ENCODE peak calls at places on chromosomes 7 and 10, in seven cellular contexts. U, B, L, V, C, R and P are unnamed samples.

GRCh38 chr10:3523309-3524050 is 261.5 kb downstream of the KLF6 start:
- DNase-seq in L (no peak), R (no peak), V (no peak), C (no peak), B (no peak), U (no peak), P (no peak)

GRCh38 chr7:130418306-130418705 is 22.5 kb downstream of the CEP41 start:
- DNase-seq in U (no peak), C (no peak), L (no peak), V (no peak), B (no peak), R (no peak), P (no peak)

GRCh38 chr10:24382596-24382978 is 173.6 kb downstream of the KIAA1217 start:
- DNase-seq in C (no peak), B (no peak), R (no peak), L (no peak), U (no peak), V (no peak), P (no peak)

GRCh38 chr10:122207596-122207995 is 63.5 kb upstream of the BTBD16 start:
- DNase-seq in B (no peak), L (no peak), U (no peak), C (no peak), V (no peak), R (no peak), P (no peak)

GRCh38 chr10:75037171-75038153 is 74.0 kb upstream of the SAMD8 start:
- DNase-seq in B (no peak), R (no peak), C (no peak), V (no peak), U (peak), L (no peak), P (no peak)

GRCh38 chr7:74449809-74450397 is 3.8 kb upstream of the GTF2IRD1 start:
- DNase-seq in V (peak), L (peak), B (peak), C (peak), U (no peak), R (peak), P (peak)

GRCh38 chr10:78433722-78434535 is 400.3 kb downstream of the RPS24 start:
- DNase-seq in U (no peak), V (no peak), R (no peak), C (no peak), L (no peak), B (no peak), P (no peak)

GRCh38 chr10:95236068-95236903 is 42.2 kb downstream of the ACSM6 start:
- DNase-seq in B (peak), R (no peak), C (no peak), U (no peak), L (no peak), V (no peak), P (peak)

GRCh38 chr10:93383562-93383981 is 98.6 kb downstream of the MYOF start:
- DNase-seq in R (no peak), V (no peak), U (no peak), B (no peak), C (peak), L (no peak), P (peak)

GRCh38 chr10:123926401-123927264 is 35.0 kb upstream of the CPXM2 start:
- DNase-seq in U (no peak), L (no peak), B (no peak), V (no peak), C (no peak), R (no peak), P (no peak)

GRCh38 chr10:100970076-100970913 is 991 bp downstream of the SEMA4G start:
- DNase-seq in L (peak), V (no peak), R (no peak), U (no peak), C (no peak), B (peak), P (no peak)

GRCh38 chr7:128718967-128719642 is 20.1 kb upstream of the CALU start:
- DNase-seq in L (no peak), V (no peak), C (no peak), R (no peak), B (no peak), U (peak), P (no peak)

GRCh38 chr10:87700031-87700796 is 40.5 kb downstream of the PAPSS2 start:
- DNase-seq in U (no peak), B (no peak), V (no peak), C (peak), L (no peak), R (no peak), P (peak)

GRCh38 chr10:86366033-86366901 is at the start of gene GRID1:
- DNase-seq in U (peak), L (peak), R (peak), B (no peak), V (no peak), C (no peak), P (no peak)

GRCh38 chr7:24963218-24963617 is 16.8 kb downstream of the OSBPL3 start:
- DNase-seq in V (peak), C (no peak), U (no peak), R (peak), B (no peak), L (peak), P (no peak)

GRCh38 chr7:126790763-126791162 is 462.0 kb downstream of the GRM8 start:
- DNase-seq in V (no peak), R (no peak), U (no peak), L (no peak), B (no peak), C (no peak), P (peak)

GRCh38 chr10:110774069-110775021 is 97.4 kb upstream of the PDCD4 start:
- DNase-seq in U (no peak), C (peak), B (peak), L (no peak), R (no peak), V (no peak), P (peak)

GRCh38 chr10:28463141-28463540 is 69.8 kb upstream of the WAC start:
- DNase-seq in V (no peak), L (no peak), U (no peak), R (no peak), C (no peak), B (no peak), P (no peak)

GRCh38 chr7:122844191-122844988 is 41.9 kb downstream of the CADPS2 start:
- DNase-seq in R (no peak), V (no peak), B (no peak), U (no peak), L (no peak), C (no peak), P (no peak)

GRCh38 chr7:149845257-149845980 is 7.2 kb downstream of the ZNF862 start:
- DNase-seq in C (no peak), R (no peak), L (no peak), U (no peak), B (no peak), V (no peak), P (no peak)

GRCh38 chr7:30652132-30652531 is 30.1 kb downstream of the CRHR2 start:
- DNase-seq in C (no peak), B (no peak), L (no peak), U (no peak), V (no peak), R (no peak), P (no peak)

GRCh38 chr10:59175538-59176240 is 754 bp upstream of the PHYHIPL start:
- DNase-seq in B (no peak), C (no peak), R (no peak), U (no peak), V (no peak), L (peak), P (no peak)

GRCh38 chr10:124743188-124744046 is 761 bp downstream of the FAM53B start:
- DNase-seq in U (no peak), V (peak), C (peak), L (no peak), B (no peak), R (no peak), P (peak)

GRCh38 chr10:89217057-89217990 is 10.2 kb upstream of the CH25H start:
- DNase-seq in B (peak), L (no peak), C (peak), U (no peak), V (peak), R (peak), P (peak)

GRCh38 chr7:140674899-140675701 is 2.4 kb downstream of the ADCK2 start:
- DNase-seq in L (no peak), C (peak), B (peak), R (no peak), U (no peak), V (no peak), P (peak)

GRCh38 chr10:132429281-132430230 is 32.6 kb downstream of the PWWP2B start:
- DNase-seq in V (no peak), R (no peak), L (no peak), C (no peak), U (no peak), B (no peak), P (no peak)

GRCh38 chr7:23590529-23590928 is 6.7 kb upstream of the CCDC126 start:
- DNase-seq in L (no peak), B (no peak), V (no peak), U (no peak), R (no peak), C (no peak), P (no peak)

GRCh38 chr10:21529236-21529910 is 3.9 kb upstream of the SKIDA1 start:
- DNase-seq in C (no peak), R (no peak), L (no peak), U (no peak), V (no peak), B (no peak), P (no peak)

GRCh38 chr7:98656899-98657298 is 39.8 kb downstream of the NPTX2 start:
- DNase-seq in B (no peak), L (no peak), V (no peak), R (no peak), C (no peak), U (no peak), P (no peak)

GRCh38 chr7:92706563-92706962 is 116.4 kb upstream of the FAM133B start:
- DNase-seq in U (no peak), V (no peak), B (no peak), R (no peak), C (no peak), L (no peak), P (no peak)

GRCh38 chr10:44384601-44385422 is at the start of gene CXCL12:
- DNase-seq in B (no peak), U (no peak), C (peak), R (no peak), V (no peak), L (peak), P (no peak)

GRCh38 chr10:23053036-23053435 is 42.3 kb upstream of the MSRB2 start:
- DNase-seq in V (no peak), R (no peak), L (no peak), B (no peak), C (no peak), U (no peak), P (no peak)

GRCh38 chr7:101988513-101988912 is 171.1 kb downstream of the CUX1 start:
- DNase-seq in B (no peak), R (no peak), V (no peak), L (no peak), C (no peak), U (no peak), P (no peak)

GRCh38 chr10:26220901-26221300 is 4.3 kb downstream of the GAD2 start:
- DNase-seq in L (no peak), B (no peak), V (no peak), C (no peak), U (no peak), R (no peak), P (no peak)